ENCODE peak calls at places on chromosomes 16 and 17, in four cellular contexts. One of them, this sample, is unnamed.
A peak's percentile ranks its signal among the peaks of the same experiment; 100 is the strongest.

GRCh38 chr16:14303182-14303618 is 232.1 kb downstream of the MRTFB start:
- DNase-seq in GM12878: no peak
- DNase-seq in HL-60: no peak
- DNase-seq in K562: no peak
- DNase-seq in this sample: no peak

GRCh38 chr17:75295220-75296158 is 6.3 kb upstream of the SLC25A19 start:
- DNase-seq in GM12878: peak; percentile 97
- DNase-seq in K562: peak; percentile 47
- DNase-seq in HL-60: no peak
- DNase-seq in this sample: no peak

GRCh38 chr16:69851491-69852240 is 89.5 kb downstream of the WWP2 start:
- DNase-seq in GM12878: no peak
- DNase-seq in K562: no peak
- DNase-seq in HL-60: no peak
- DNase-seq in this sample: no peak

GRCh38 chr17:40671282-40671681 is 6.3 kb upstream of the KRT222 start:
- DNase-seq in K562: no peak
- DNase-seq in GM12878: no peak
- DNase-seq in HL-60: no peak
- DNase-seq in this sample: no peak

GRCh38 chr17:2158011-2158410 is 103.1 kb downstream of the HIC1 start:
- DNase-seq in GM12878: no peak
- DNase-seq in K562: no peak
- DNase-seq in HL-60: peak; percentile 79
- DNase-seq in this sample: no peak

GRCh38 chr16:23803591-23804123 is 32.1 kb upstream of the PRKCB start:
- DNase-seq in K562: peak; percentile 86
- DNase-seq in GM12878: no peak
- DNase-seq in HL-60: peak; percentile 45
- DNase-seq in this sample: peak; percentile 53

GRCh38 chr16:87407511-87408112 is 15.5 kb downstream of the MAP1LC3B start:
- DNase-seq in K562: no peak
- DNase-seq in GM12878: peak; percentile 84
- DNase-seq in HL-60: peak; percentile 85
- DNase-seq in this sample: no peak

GRCh38 chr17:42520540-42520951 is 15.5 kb upstream of the NAGLU start:
- DNase-seq in HL-60: no peak
- DNase-seq in GM12878: no peak
- DNase-seq in K562: no peak
- DNase-seq in this sample: no peak

GRCh38 chr16:74874912-74875311 is 100.3 kb upstream of the FA2H start:
- DNase-seq in K562: no peak
- DNase-seq in GM12878: no peak
- DNase-seq in HL-60: no peak
- DNase-seq in this sample: no peak

GRCh38 chr17:9044796-9045470 is 23.6 kb downstream of the NTN1 start:
- DNase-seq in K562: no peak
- DNase-seq in GM12878: no peak
- DNase-seq in HL-60: no peak
- DNase-seq in this sample: no peak

GRCh38 chr16:52528393-52529080 is 18.4 kb downstream of the TOX3 start:
- DNase-seq in GM12878: no peak
- DNase-seq in HL-60: no peak
- DNase-seq in K562: no peak
- DNase-seq in this sample: no peak

GRCh38 chr17:4818276-4818675 is 11.3 kb downstream of the PLD2 start:
- DNase-seq in GM12878: no peak
- DNase-seq in K562: peak; percentile 39
- DNase-seq in HL-60: no peak
- DNase-seq in this sample: no peak

GRCh38 chr16:11354733-11355574 is 9.7 kb downstream of the RMI2 start:
- DNase-seq in K562: no peak
- DNase-seq in HL-60: no peak
- DNase-seq in GM12878: peak; percentile 79
- DNase-seq in this sample: no peak

GRCh38 chr17:27430882-27431491 is 25.3 kb upstream of the KSR1 start:
- DNase-seq in GM12878: no peak
- DNase-seq in HL-60: no peak
- DNase-seq in K562: peak; percentile 33
- DNase-seq in this sample: no peak

GRCh38 chr17:79836952-79837887 is 2.0 kb downstream of the CBX4 start:
- DNase-seq in HL-60: peak; percentile 93
- DNase-seq in K562: no peak
- DNase-seq in GM12878: no peak
- DNase-seq in this sample: peak; percentile 85

GRCh38 chr17:59746849-59747445 is 39.5 kb downstream of the VMP1 start:
- DNase-seq in GM12878: no peak
- DNase-seq in HL-60: no peak
- DNase-seq in K562: peak; percentile 22
- DNase-seq in this sample: no peak

GRCh38 chr16:83437036-83437435 is 370.7 kb upstream of the HSBP1 start:
- DNase-seq in K562: no peak
- DNase-seq in GM12878: no peak
- DNase-seq in HL-60: no peak
- DNase-seq in this sample: no peak

GRCh38 chr17:28745052-28745776 is 1.4 kb downstream of the TRAF4 start:
- DNase-seq in HL-60: no peak
- DNase-seq in GM12878: no peak
- DNase-seq in K562: peak; percentile 35
- DNase-seq in this sample: no peak

GRCh38 chr17:37190493-37190892 is 185.3 kb upstream of the C17orf78 start:
- DNase-seq in K562: no peak
- DNase-seq in GM12878: no peak
- DNase-seq in HL-60: no peak
- DNase-seq in this sample: no peak

GRCh38 chr16:3814755-3815154 is 65.8 kb downstream of the CREBBP start:
- DNase-seq in GM12878: no peak
- DNase-seq in K562: no peak
- DNase-seq in HL-60: no peak
- DNase-seq in this sample: no peak

GRCh38 chr16:58222532-58223316 is 24.8 kb upstream of the CSNK2A2 start:
- DNase-seq in K562: no peak
- DNase-seq in HL-60: no peak
- DNase-seq in GM12878: no peak
- DNase-seq in this sample: no peak

GRCh38 chr17:57834146-57834741 is 15.6 kb downstream of the MRPS23 start:
- DNase-seq in GM12878: no peak
- DNase-seq in K562: no peak
- DNase-seq in HL-60: no peak
- DNase-seq in this sample: no peak

GRCh38 chr16:12439443-12440232 is 364.0 kb downstream of the CPPED1 start:
- DNase-seq in GM12878: no peak
- DNase-seq in HL-60: no peak
- DNase-seq in K562: no peak
- DNase-seq in this sample: no peak

GRCh38 chr16:20971420-20971819 is 70.8 kb downstream of the LYRM1 start:
- DNase-seq in K562: no peak
- DNase-seq in GM12878: no peak
- DNase-seq in HL-60: no peak
- DNase-seq in this sample: no peak

GRCh38 chr17:58136669-58137279 is 11.4 kb upstream of the OR4D1 start:
- DNase-seq in GM12878: no peak
- DNase-seq in HL-60: no peak
- DNase-seq in K562: peak; percentile 30
- DNase-seq in this sample: no peak

GRCh38 chr16:85206472-85207356 is 94.4 kb upstream of the CIBAR2 start:
- DNase-seq in GM12878: no peak
- DNase-seq in HL-60: no peak
- DNase-seq in K562: no peak
- DNase-seq in this sample: no peak

GRCh38 chr17:40542562-40543411 is 22.5 kb downstream of the CCR7 start:
- DNase-seq in HL-60: no peak
- DNase-seq in K562: no peak
- DNase-seq in GM12878: no peak
- DNase-seq in this sample: no peak

GRCh38 chr16:88906535-88907105 is 40.2 kb upstream of the PABPN1L start:
- DNase-seq in HL-60: no peak
- DNase-seq in GM12878: no peak
- DNase-seq in K562: no peak
- DNase-seq in this sample: no peak

GRCh38 chr16:69260019-69260418 is 51.1 kb upstream of the VPS4A start:
- DNase-seq in GM12878: no peak
- DNase-seq in HL-60: no peak
- DNase-seq in K562: no peak
- DNase-seq in this sample: no peak

GRCh38 chr17:3005696-3006095 is 57.7 kb downstream of the OR1D5 start:
- DNase-seq in HL-60: no peak
- DNase-seq in K562: no peak
- DNase-seq in GM12878: no peak
- DNase-seq in this sample: no peak

GRCh38 chr17:77572851-77573250 is 385.7 kb upstream of the TNRC6C start:
- DNase-seq in HL-60: no peak
- DNase-seq in GM12878: no peak
- DNase-seq in K562: no peak
- DNase-seq in this sample: no peak

GRCh38 chr17:9837551-9838471 is 12.1 kb downstream of the GLP2R start:
- DNase-seq in K562: no peak
- DNase-seq in GM12878: no peak
- DNase-seq in HL-60: no peak
- DNase-seq in this sample: no peak

GRCh38 chr17:57401556-57402488 is 145.5 kb downstream of the MSI2 start:
- DNase-seq in HL-60: no peak
- DNase-seq in GM12878: no peak
- DNase-seq in K562: peak; percentile 56
- DNase-seq in this sample: no peak

GRCh38 chr16:82625066-82625968 is 1.5 kb upstream of the CDH13 start:
- DNase-seq in K562: no peak
- DNase-seq in HL-60: no peak
- DNase-seq in GM12878: no peak
- DNase-seq in this sample: no peak

GRCh38 chr17:82823004-82823403 is 16.8 kb downstream of the ZNF750 start:
- DNase-seq in GM12878: no peak
- DNase-seq in HL-60: no peak
- DNase-seq in K562: peak; percentile 58
- DNase-seq in this sample: no peak

GRCh38 chr17:39866013-39866730 is 1.8 kb upstream of the ZPBP2 start:
- DNase-seq in K562: no peak
- DNase-seq in HL-60: no peak
- DNase-seq in GM12878: no peak
- DNase-seq in this sample: no peak

GRCh38 chr17:7475764-7476422 is 3.5 kb downstream of the ZBTB4 start:
- DNase-seq in K562: peak; percentile 66
- DNase-seq in HL-60: no peak
- DNase-seq in GM12878: no peak
- DNase-seq in this sample: no peak

DNA sequence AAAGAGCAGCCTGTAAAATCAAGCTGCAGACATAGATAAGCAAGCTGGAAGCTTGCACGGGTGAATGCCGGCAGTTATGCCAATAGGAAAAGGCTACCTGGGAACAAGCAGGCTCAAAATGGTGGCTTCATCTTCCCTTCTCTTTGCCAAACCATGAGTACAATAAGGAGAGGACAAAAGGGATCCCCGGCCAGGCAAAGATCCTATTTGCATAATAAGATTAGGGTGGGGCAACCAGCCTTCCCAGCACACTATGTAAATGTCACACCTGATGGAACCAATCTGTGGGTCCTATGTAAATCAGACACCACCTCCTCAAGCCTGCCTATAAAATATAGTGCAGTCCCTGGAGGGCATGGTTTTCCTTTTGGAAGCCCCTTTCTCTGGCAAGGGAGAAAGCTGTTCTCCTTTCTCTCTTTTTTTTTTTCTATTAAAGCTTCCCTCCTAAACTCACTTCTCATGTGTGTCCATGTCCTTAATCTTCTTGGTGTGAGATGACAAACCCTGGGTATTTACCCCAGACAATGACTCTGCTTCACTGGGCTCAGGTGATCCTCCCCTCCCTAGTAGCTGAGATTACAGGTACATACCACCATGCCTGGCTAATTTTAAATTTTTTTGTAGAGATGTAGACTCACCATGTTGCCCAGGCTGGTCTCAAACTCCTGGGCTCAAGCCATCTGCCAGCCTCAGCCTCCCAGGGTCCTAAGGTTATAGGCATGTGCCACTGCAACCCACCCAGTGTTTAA is 44.2 kb downstream of the PSMD12 start:
- DNase-seq in GM12878: no peak
- DNase-seq in K562: peak; percentile 36
- DNase-seq in HL-60: no peak
- DNase-seq in this sample: no peak
- TF ChIP-seq SPI1 in GM12878: no peak
- TF ChIP-seq SPI1 in K562: no peak
- TF ChIP-seq SPI1 in HL-60: no peak
- TF ChIP-seq SPI1 in this sample: no peak

DNA sequence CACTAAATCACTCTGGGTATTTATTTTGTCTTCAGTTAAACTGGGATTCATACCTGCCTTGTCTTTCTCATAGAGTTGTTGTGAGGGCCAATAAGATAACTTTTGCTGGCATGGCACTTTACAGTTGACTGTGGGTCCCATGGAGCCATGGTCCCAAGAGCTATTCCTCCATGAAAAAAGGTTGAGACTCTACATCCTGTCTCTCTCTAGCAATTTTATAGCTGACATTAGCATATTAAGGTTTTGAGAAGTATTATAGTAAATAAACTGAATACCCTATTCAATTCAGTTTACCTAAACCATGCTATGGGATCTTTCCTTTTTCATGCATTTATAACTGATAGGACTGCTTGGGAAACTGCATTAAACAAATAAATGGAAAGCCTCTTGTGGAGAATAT is 17.4 kb downstream of the OGFOD1 start:
- DNase-seq in GM12878: no peak
- DNase-seq in HL-60: no peak
- DNase-seq in K562: no peak
- DNase-seq in this sample: no peak
- TF ChIP-seq SPI1 in GM12878: no peak
- TF ChIP-seq SPI1 in HL-60: no peak
- TF ChIP-seq SPI1 in K562: no peak
- TF ChIP-seq SPI1 in this sample: no peak

DNA sequence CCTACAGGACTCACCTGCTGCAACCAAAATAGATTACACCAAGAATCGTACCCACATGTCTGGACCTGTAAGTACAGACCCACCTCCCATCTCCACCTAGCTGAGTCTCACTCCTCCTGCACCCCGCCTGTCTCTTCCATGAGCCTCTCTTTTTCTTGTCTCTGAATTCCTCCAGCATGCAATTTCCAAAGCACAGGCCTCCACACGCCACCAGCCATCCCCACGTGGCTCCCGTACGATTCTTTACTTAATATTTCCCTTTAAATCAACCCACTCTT is 1.2 kb downstream of the RPH3AL start:
- DNase-seq in K562: no peak
- DNase-seq in HL-60: no peak
- DNase-seq in GM12878: no peak
- DNase-seq in this sample: no peak
- TF ChIP-seq SPI1 in K562: no peak
- TF ChIP-seq SPI1 in HL-60: no peak
- TF ChIP-seq SPI1 in GM12878: no peak
- TF ChIP-seq SPI1 in this sample: no peak

GRCh38 chr17:81347437-81347836 is 47.8 kb upstream of the BAHCC1 start:
- DNase-seq in GM12878: no peak
- DNase-seq in K562: no peak
- DNase-seq in HL-60: no peak
- DNase-seq in this sample: no peak
- TF ChIP-seq SPI1 in GM12878: no peak
- TF ChIP-seq SPI1 in K562: no peak
- TF ChIP-seq SPI1 in HL-60: no peak
- TF ChIP-seq SPI1 in this sample: no peak